ENCODE peak calls at places on chromosomes 1 and 21, in six cellular contexts. One of them, this sample, is unnamed.

GRCh38 chr1:12229386-12229834 is 420 bp upstream of the VPS13D start:
- ATAC-seq in A549: peak
- ATAC-seq in stimulated activated memory B cell treated with anti-CD40 and anti-IgM and Interleukin-4, amounts not matched to agents 10 μg/mL and 1 μg/mL and 100 μg/mL, for 72 hours: no peak
- ATAC-seq in activated naive CD8-positive, alpha-beta T cell treated with anti-CD3 and anti-CD28 coated beads, Interleukin-2, amount 10 ng/mL, durations not matched to agents 7 days and 5 days: no peak
- ATAC-seq in RWPE2: no peak
- ATAC-seq in central memory CD8-positive, alpha-beta T cell: no peak
- ATAC-seq in this sample: peak

GRCh38 chr1:39104158-39105060 is 78.3 kb downstream of the NDUFS5 start:
- ATAC-seq in A549: peak
- ATAC-seq in stimulated activated memory B cell treated with anti-CD40 and anti-IgM and Interleukin-4, amounts not matched to agents 10 μg/mL and 1 μg/mL and 100 μg/mL, for 72 hours: no peak
- ATAC-seq in activated naive CD8-positive, alpha-beta T cell treated with anti-CD3 and anti-CD28 coated beads, Interleukin-2, amount 10 ng/mL, durations not matched to agents 7 days and 5 days: no peak
- ATAC-seq in RWPE2: peak
- ATAC-seq in central memory CD8-positive, alpha-beta T cell: no peak
- ATAC-seq in this sample: peak

GRCh38 chr1:28510350-28511223 is 4.7 kb downstream of the RCC1 start:
- ATAC-seq in A549: peak
- ATAC-seq in stimulated activated memory B cell treated with anti-CD40 and anti-IgM and Interleukin-4, amounts not matched to agents 10 μg/mL and 1 μg/mL and 100 μg/mL, for 72 hours: no peak
- ATAC-seq in activated naive CD8-positive, alpha-beta T cell treated with anti-CD3 and anti-CD28 coated beads, Interleukin-2, amount 10 ng/mL, durations not matched to agents 7 days and 5 days: peak
- ATAC-seq in RWPE2: peak
- ATAC-seq in central memory CD8-positive, alpha-beta T cell: no peak
- ATAC-seq in this sample: no peak

GRCh38 chr1:156146006-156146748 is 7.2 kb upstream of the SEMA4A start:
- ATAC-seq in A549: peak
- ATAC-seq in stimulated activated memory B cell treated with anti-CD40 and anti-IgM and Interleukin-4, amounts not matched to agents 10 μg/mL and 1 μg/mL and 100 μg/mL, for 72 hours: peak
- ATAC-seq in activated naive CD8-positive, alpha-beta T cell treated with anti-CD3 and anti-CD28 coated beads, Interleukin-2, amount 10 ng/mL, durations not matched to agents 7 days and 5 days: peak
- ATAC-seq in RWPE2: peak
- ATAC-seq in central memory CD8-positive, alpha-beta T cell: peak
- ATAC-seq in this sample: peak

GRCh38 chr1:180366386-180367068 is 135.8 kb downstream of the ACBD6 start:
- ATAC-seq in A549: no peak
- ATAC-seq in stimulated activated memory B cell treated with anti-CD40 and anti-IgM and Interleukin-4, amounts not matched to agents 10 μg/mL and 1 μg/mL and 100 μg/mL, for 72 hours: no peak
- ATAC-seq in activated naive CD8-positive, alpha-beta T cell treated with anti-CD3 and anti-CD28 coated beads, Interleukin-2, amount 10 ng/mL, durations not matched to agents 7 days and 5 days: no peak
- ATAC-seq in RWPE2: peak
- ATAC-seq in central memory CD8-positive, alpha-beta T cell: no peak
- ATAC-seq in this sample: no peak

GRCh38 chr1:228090613-228091081 is 8.1 kb downstream of the ARF1 start:
- ATAC-seq in A549: peak
- ATAC-seq in stimulated activated memory B cell treated with anti-CD40 and anti-IgM and Interleukin-4, amounts not matched to agents 10 μg/mL and 1 μg/mL and 100 μg/mL, for 72 hours: no peak
- ATAC-seq in activated naive CD8-positive, alpha-beta T cell treated with anti-CD3 and anti-CD28 coated beads, Interleukin-2, amount 10 ng/mL, durations not matched to agents 7 days and 5 days: no peak
- ATAC-seq in RWPE2: no peak
- ATAC-seq in central memory CD8-positive, alpha-beta T cell: no peak
- ATAC-seq in this sample: no peak

GRCh38 chr1:207849016-207849415 is 61.9 kb downstream of the CD34 start:
- ATAC-seq in A549: no peak
- ATAC-seq in stimulated activated memory B cell treated with anti-CD40 and anti-IgM and Interleukin-4, amounts not matched to agents 10 μg/mL and 1 μg/mL and 100 μg/mL, for 72 hours: no peak
- ATAC-seq in activated naive CD8-positive, alpha-beta T cell treated with anti-CD3 and anti-CD28 coated beads, Interleukin-2, amount 10 ng/mL, durations not matched to agents 7 days and 5 days: no peak
- ATAC-seq in RWPE2: no peak
- ATAC-seq in central memory CD8-positive, alpha-beta T cell: no peak
- ATAC-seq in this sample: no peak

GRCh38 chr1:18629659-18630510 is 761 bp upstream of the PAX7 start:
- ATAC-seq in A549: no peak
- ATAC-seq in stimulated activated memory B cell treated with anti-CD40 and anti-IgM and Interleukin-4, amounts not matched to agents 10 μg/mL and 1 μg/mL and 100 μg/mL, for 72 hours: no peak
- ATAC-seq in activated naive CD8-positive, alpha-beta T cell treated with anti-CD3 and anti-CD28 coated beads, Interleukin-2, amount 10 ng/mL, durations not matched to agents 7 days and 5 days: no peak
- ATAC-seq in RWPE2: no peak
- ATAC-seq in central memory CD8-positive, alpha-beta T cell: no peak
- ATAC-seq in this sample: no peak

GRCh38 chr1:19044975-19045831 is 88.7 kb upstream of the IFFO2 start:
- ATAC-seq in A549: no peak
- ATAC-seq in stimulated activated memory B cell treated with anti-CD40 and anti-IgM and Interleukin-4, amounts not matched to agents 10 μg/mL and 1 μg/mL and 100 μg/mL, for 72 hours: peak
- ATAC-seq in activated naive CD8-positive, alpha-beta T cell treated with anti-CD3 and anti-CD28 coated beads, Interleukin-2, amount 10 ng/mL, durations not matched to agents 7 days and 5 days: no peak
- ATAC-seq in RWPE2: no peak
- ATAC-seq in central memory CD8-positive, alpha-beta T cell: peak
- ATAC-seq in this sample: no peak

GRCh38 chr21:41130883-41131282 is 37.1 kb upstream of the BACE2 start:
- ATAC-seq in A549: no peak
- ATAC-seq in stimulated activated memory B cell treated with anti-CD40 and anti-IgM and Interleukin-4, amounts not matched to agents 10 μg/mL and 1 μg/mL and 100 μg/mL, for 72 hours: no peak
- ATAC-seq in activated naive CD8-positive, alpha-beta T cell treated with anti-CD3 and anti-CD28 coated beads, Interleukin-2, amount 10 ng/mL, durations not matched to agents 7 days and 5 days: no peak
- ATAC-seq in RWPE2: no peak
- ATAC-seq in central memory CD8-positive, alpha-beta T cell: no peak
- ATAC-seq in this sample: no peak

GRCh38 chr21:39345440-39345839 is 3.4 kb downstream of the HMGN1 start:
- ATAC-seq in A549: no peak
- ATAC-seq in stimulated activated memory B cell treated with anti-CD40 and anti-IgM and Interleukin-4, amounts not matched to agents 10 μg/mL and 1 μg/mL and 100 μg/mL, for 72 hours: no peak
- ATAC-seq in activated naive CD8-positive, alpha-beta T cell treated with anti-CD3 and anti-CD28 coated beads, Interleukin-2, amount 10 ng/mL, durations not matched to agents 7 days and 5 days: no peak
- ATAC-seq in RWPE2: no peak
- ATAC-seq in central memory CD8-positive, alpha-beta T cell: no peak
- ATAC-seq in this sample: no peak

GRCh38 chr1:209326876-209327275 is 256.6 kb upstream of the CAMK1G start:
- ATAC-seq in A549: no peak
- ATAC-seq in stimulated activated memory B cell treated with anti-CD40 and anti-IgM and Interleukin-4, amounts not matched to agents 10 μg/mL and 1 μg/mL and 100 μg/mL, for 72 hours: no peak
- ATAC-seq in activated naive CD8-positive, alpha-beta T cell treated with anti-CD3 and anti-CD28 coated beads, Interleukin-2, amount 10 ng/mL, durations not matched to agents 7 days and 5 days: no peak
- ATAC-seq in RWPE2: no peak
- ATAC-seq in central memory CD8-positive, alpha-beta T cell: no peak
- ATAC-seq in this sample: peak

GRCh38 chr1:62089570-62089969 is 105.1 kb upstream of the L1TD1 start:
- ATAC-seq in A549: no peak
- ATAC-seq in stimulated activated memory B cell treated with anti-CD40 and anti-IgM and Interleukin-4, amounts not matched to agents 10 μg/mL and 1 μg/mL and 100 μg/mL, for 72 hours: no peak
- ATAC-seq in activated naive CD8-positive, alpha-beta T cell treated with anti-CD3 and anti-CD28 coated beads, Interleukin-2, amount 10 ng/mL, durations not matched to agents 7 days and 5 days: no peak
- ATAC-seq in RWPE2: no peak
- ATAC-seq in central memory CD8-positive, alpha-beta T cell: no peak
- ATAC-seq in this sample: no peak

GRCh38 chr1:40627987-40628902 is 37.2 kb downstream of the RIMS3 start:
- ATAC-seq in A549: no peak
- ATAC-seq in stimulated activated memory B cell treated with anti-CD40 and anti-IgM and Interleukin-4, amounts not matched to agents 10 μg/mL and 1 μg/mL and 100 μg/mL, for 72 hours: peak
- ATAC-seq in activated naive CD8-positive, alpha-beta T cell treated with anti-CD3 and anti-CD28 coated beads, Interleukin-2, amount 10 ng/mL, durations not matched to agents 7 days and 5 days: peak
- ATAC-seq in RWPE2: peak
- ATAC-seq in central memory CD8-positive, alpha-beta T cell: peak
- ATAC-seq in this sample: no peak

GRCh38 chr1:27116697-27117096 is 38.2 kb downstream of the SLC9A1 start:
- ATAC-seq in A549: no peak
- ATAC-seq in stimulated activated memory B cell treated with anti-CD40 and anti-IgM and Interleukin-4, amounts not matched to agents 10 μg/mL and 1 μg/mL and 100 μg/mL, for 72 hours: peak
- ATAC-seq in activated naive CD8-positive, alpha-beta T cell treated with anti-CD3 and anti-CD28 coated beads, Interleukin-2, amount 10 ng/mL, durations not matched to agents 7 days and 5 days: no peak
- ATAC-seq in RWPE2: no peak
- ATAC-seq in central memory CD8-positive, alpha-beta T cell: no peak
- ATAC-seq in this sample: no peak

GRCh38 chr21:31566061-31566460 is 93.4 kb upstream of the SOD1 start:
- ATAC-seq in A549: no peak
- ATAC-seq in stimulated activated memory B cell treated with anti-CD40 and anti-IgM and Interleukin-4, amounts not matched to agents 10 μg/mL and 1 μg/mL and 100 μg/mL, for 72 hours: no peak
- ATAC-seq in activated naive CD8-positive, alpha-beta T cell treated with anti-CD3 and anti-CD28 coated beads, Interleukin-2, amount 10 ng/mL, durations not matched to agents 7 days and 5 days: no peak
- ATAC-seq in RWPE2: no peak
- ATAC-seq in central memory CD8-positive, alpha-beta T cell: no peak
- ATAC-seq in this sample: peak

GRCh38 chr1:226957714-226958113 is 17.6 kb downstream of the COQ8A start:
- ATAC-seq in A549: no peak
- ATAC-seq in stimulated activated memory B cell treated with anti-CD40 and anti-IgM and Interleukin-4, amounts not matched to agents 10 μg/mL and 1 μg/mL and 100 μg/mL, for 72 hours: no peak
- ATAC-seq in activated naive CD8-positive, alpha-beta T cell treated with anti-CD3 and anti-CD28 coated beads, Interleukin-2, amount 10 ng/mL, durations not matched to agents 7 days and 5 days: no peak
- ATAC-seq in RWPE2: no peak
- ATAC-seq in central memory CD8-positive, alpha-beta T cell: no peak
- ATAC-seq in this sample: no peak

GRCh38 chr1:30786264-30786991 is 28.9 kb upstream of the LAPTM5 start:
- ATAC-seq in A549: no peak
- ATAC-seq in stimulated activated memory B cell treated with anti-CD40 and anti-IgM and Interleukin-4, amounts not matched to agents 10 μg/mL and 1 μg/mL and 100 μg/mL, for 72 hours: no peak
- ATAC-seq in activated naive CD8-positive, alpha-beta T cell treated with anti-CD3 and anti-CD28 coated beads, Interleukin-2, amount 10 ng/mL, durations not matched to agents 7 days and 5 days: no peak
- ATAC-seq in RWPE2: no peak
- ATAC-seq in central memory CD8-positive, alpha-beta T cell: no peak
- ATAC-seq in this sample: no peak

GRCh38 chr1:164930833-164931232 is 371.8 kb downstream of the PBX1 start:
- ATAC-seq in A549: no peak
- ATAC-seq in stimulated activated memory B cell treated with anti-CD40 and anti-IgM and Interleukin-4, amounts not matched to agents 10 μg/mL and 1 μg/mL and 100 μg/mL, for 72 hours: no peak
- ATAC-seq in activated naive CD8-positive, alpha-beta T cell treated with anti-CD3 and anti-CD28 coated beads, Interleukin-2, amount 10 ng/mL, durations not matched to agents 7 days and 5 days: no peak
- ATAC-seq in RWPE2: no peak
- ATAC-seq in central memory CD8-positive, alpha-beta T cell: no peak
- ATAC-seq in this sample: no peak